ENCODE peak calls at places on chromosomes 6 and 20, in ten cellular contexts. One of them, this sample, is unnamed.

GRCh38 chr6:13404115-13404891 is 76.0 kb upstream of the TBC1D7 start:
- DNase-seq in epithelial cell of prostate: peak; percentile 33
- DNase-seq in NCI-H2171 treated with DMSO at 0.1 percent for 48 hours: no peak
- DNase-seq in choroid plexus epithelial cell: peak; percentile 71
- DNase-seq in neural crest cell: no peak
- DNase-seq in activated CD4-positive, alpha-beta T cell treated with anti-CD3 and anti-CD28 coated beads, Interleukin-2, amount 10 ng/mL, durations not matched to agents 7 days and 5 days: no peak
- DNase-seq in naive thymus-derived CD8-positive, alpha-beta T cell: no peak
- DNase-seq in NCI-H1105 treated with DMSO at 0.1 percent for 48 hours: no peak
- DNase-seq in hepatic stellate cell: peak; percentile 58
- DNase-seq in iris pigment epithelial cell: peak; percentile 77
- DNase-seq in this sample: no peak

GRCh38 chr20:34815636-34816035 is 9.8 kb downstream of the NCOA6 start:
- DNase-seq in epithelial cell of prostate: no peak
- DNase-seq in NCI-H2171 treated with DMSO at 0.1 percent for 48 hours: no peak
- DNase-seq in choroid plexus epithelial cell: no peak
- DNase-seq in neural crest cell: no peak
- DNase-seq in activated CD4-positive, alpha-beta T cell treated with anti-CD3 and anti-CD28 coated beads, Interleukin-2, amount 10 ng/mL, durations not matched to agents 7 days and 5 days: no peak
- DNase-seq in naive thymus-derived CD8-positive, alpha-beta T cell: no peak
- DNase-seq in NCI-H1105 treated with DMSO at 0.1 percent for 48 hours: no peak
- DNase-seq in hepatic stellate cell: no peak
- DNase-seq in iris pigment epithelial cell: no peak
- DNase-seq in this sample: no peak

GRCh38 chr20:36368400-36368799 is 62.3 kb downstream of the DLGAP4 start:
- DNase-seq in epithelial cell of prostate: no peak
- DNase-seq in NCI-H2171 treated with DMSO at 0.1 percent for 48 hours: no peak
- DNase-seq in choroid plexus epithelial cell: no peak
- DNase-seq in neural crest cell: no peak
- DNase-seq in activated CD4-positive, alpha-beta T cell treated with anti-CD3 and anti-CD28 coated beads, Interleukin-2, amount 10 ng/mL, durations not matched to agents 7 days and 5 days: no peak
- DNase-seq in naive thymus-derived CD8-positive, alpha-beta T cell: no peak
- DNase-seq in NCI-H1105 treated with DMSO at 0.1 percent for 48 hours: no peak
- DNase-seq in hepatic stellate cell: no peak
- DNase-seq in iris pigment epithelial cell: no peak
- DNase-seq in this sample: no peak

GRCh38 chr6:50925981-50926380 is 107.3 kb downstream of the TFAP2B start:
- DNase-seq in epithelial cell of prostate: no peak
- DNase-seq in NCI-H2171 treated with DMSO at 0.1 percent for 48 hours: no peak
- DNase-seq in choroid plexus epithelial cell: peak; percentile 28
- DNase-seq in neural crest cell: no peak
- DNase-seq in activated CD4-positive, alpha-beta T cell treated with anti-CD3 and anti-CD28 coated beads, Interleukin-2, amount 10 ng/mL, durations not matched to agents 7 days and 5 days: no peak
- DNase-seq in naive thymus-derived CD8-positive, alpha-beta T cell: no peak
- DNase-seq in NCI-H1105 treated with DMSO at 0.1 percent for 48 hours: no peak
- DNase-seq in hepatic stellate cell: no peak
- DNase-seq in iris pigment epithelial cell: peak; percentile 69
- DNase-seq in this sample: no peak

GRCh38 chr20:17972121-17972520 is 3.3 kb downstream of the MGME1 start:
- DNase-seq in epithelial cell of prostate: no peak
- DNase-seq in NCI-H2171 treated with DMSO at 0.1 percent for 48 hours: peak; percentile 29
- DNase-seq in choroid plexus epithelial cell: peak; percentile 60
- DNase-seq in neural crest cell: no peak
- DNase-seq in activated CD4-positive, alpha-beta T cell treated with anti-CD3 and anti-CD28 coated beads, Interleukin-2, amount 10 ng/mL, durations not matched to agents 7 days and 5 days: no peak
- DNase-seq in naive thymus-derived CD8-positive, alpha-beta T cell: no peak
- DNase-seq in NCI-H1105 treated with DMSO at 0.1 percent for 48 hours: peak; percentile 20
- DNase-seq in hepatic stellate cell: no peak
- DNase-seq in iris pigment epithelial cell: peak; percentile 45
- DNase-seq in this sample: no peak

GRCh38 chr6:63599243-63599642 is 27.0 kb downstream of the LOC128125822 start:
- DNase-seq in epithelial cell of prostate: no peak
- DNase-seq in NCI-H2171 treated with DMSO at 0.1 percent for 48 hours: no peak
- DNase-seq in choroid plexus epithelial cell: no peak
- DNase-seq in neural crest cell: no peak
- DNase-seq in activated CD4-positive, alpha-beta T cell treated with anti-CD3 and anti-CD28 coated beads, Interleukin-2, amount 10 ng/mL, durations not matched to agents 7 days and 5 days: no peak
- DNase-seq in naive thymus-derived CD8-positive, alpha-beta T cell: no peak
- DNase-seq in NCI-H1105 treated with DMSO at 0.1 percent for 48 hours: no peak
- DNase-seq in hepatic stellate cell: no peak
- DNase-seq in iris pigment epithelial cell: no peak
- DNase-seq in this sample: no peak

GRCh38 chr20:3728354-3728753 is 4.1 kb upstream of the HSPA12B start:
- DNase-seq in epithelial cell of prostate: no peak
- DNase-seq in NCI-H2171 treated with DMSO at 0.1 percent for 48 hours: no peak
- DNase-seq in choroid plexus epithelial cell: no peak
- DNase-seq in neural crest cell: no peak
- DNase-seq in activated CD4-positive, alpha-beta T cell treated with anti-CD3 and anti-CD28 coated beads, Interleukin-2, amount 10 ng/mL, durations not matched to agents 7 days and 5 days: no peak
- DNase-seq in naive thymus-derived CD8-positive, alpha-beta T cell: no peak
- DNase-seq in NCI-H1105 treated with DMSO at 0.1 percent for 48 hours: no peak
- DNase-seq in hepatic stellate cell: no peak
- DNase-seq in iris pigment epithelial cell: no peak
- DNase-seq in this sample: no peak

GRCh38 chr6:159095561-159096095 is 50.8 kb upstream of the TAGAP start:
- DNase-seq in epithelial cell of prostate: no peak
- DNase-seq in NCI-H2171 treated with DMSO at 0.1 percent for 48 hours: peak; percentile 21
- DNase-seq in choroid plexus epithelial cell: no peak
- DNase-seq in neural crest cell: no peak
- DNase-seq in activated CD4-positive, alpha-beta T cell treated with anti-CD3 and anti-CD28 coated beads, Interleukin-2, amount 10 ng/mL, durations not matched to agents 7 days and 5 days: no peak
- DNase-seq in naive thymus-derived CD8-positive, alpha-beta T cell: no peak
- DNase-seq in NCI-H1105 treated with DMSO at 0.1 percent for 48 hours: no peak
- DNase-seq in hepatic stellate cell: no peak
- DNase-seq in iris pigment epithelial cell: no peak
- DNase-seq in this sample: no peak

GRCh38 chr6:8017276-8017701 is 46.9 kb downstream of the BLOC1S5 start:
- DNase-seq in epithelial cell of prostate: no peak
- DNase-seq in NCI-H2171 treated with DMSO at 0.1 percent for 48 hours: no peak
- DNase-seq in choroid plexus epithelial cell: peak; percentile 53
- DNase-seq in neural crest cell: no peak
- DNase-seq in activated CD4-positive, alpha-beta T cell treated with anti-CD3 and anti-CD28 coated beads, Interleukin-2, amount 10 ng/mL, durations not matched to agents 7 days and 5 days: peak; percentile 29
- DNase-seq in naive thymus-derived CD8-positive, alpha-beta T cell: no peak
- DNase-seq in NCI-H1105 treated with DMSO at 0.1 percent for 48 hours: no peak
- DNase-seq in hepatic stellate cell: no peak
- DNase-seq in iris pigment epithelial cell: no peak
- DNase-seq in this sample: no peak

GRCh38 chr6:165055231-165055630 is 254.2 kb downstream of the C6orf118 start:
- DNase-seq in epithelial cell of prostate: no peak
- DNase-seq in NCI-H2171 treated with DMSO at 0.1 percent for 48 hours: no peak
- DNase-seq in choroid plexus epithelial cell: no peak
- DNase-seq in neural crest cell: no peak
- DNase-seq in activated CD4-positive, alpha-beta T cell treated with anti-CD3 and anti-CD28 coated beads, Interleukin-2, amount 10 ng/mL, durations not matched to agents 7 days and 5 days: no peak
- DNase-seq in naive thymus-derived CD8-positive, alpha-beta T cell: no peak
- DNase-seq in NCI-H1105 treated with DMSO at 0.1 percent for 48 hours: no peak
- DNase-seq in hepatic stellate cell: no peak
- DNase-seq in iris pigment epithelial cell: no peak
- DNase-seq in this sample: no peak

GRCh38 chr6:127300411-127300810 is 33.7 kb downstream of the RNF146 start:
- DNase-seq in epithelial cell of prostate: no peak
- DNase-seq in NCI-H2171 treated with DMSO at 0.1 percent for 48 hours: peak; percentile 56
- DNase-seq in choroid plexus epithelial cell: peak; percentile 83
- DNase-seq in neural crest cell: no peak
- DNase-seq in activated CD4-positive, alpha-beta T cell treated with anti-CD3 and anti-CD28 coated beads, Interleukin-2, amount 10 ng/mL, durations not matched to agents 7 days and 5 days: no peak
- DNase-seq in naive thymus-derived CD8-positive, alpha-beta T cell: no peak
- DNase-seq in NCI-H1105 treated with DMSO at 0.1 percent for 48 hours: no peak
- DNase-seq in hepatic stellate cell: peak; percentile 48
- DNase-seq in iris pigment epithelial cell: peak; percentile 88
- DNase-seq in this sample: no peak

GRCh38 chr6:30915591-30915946 is 1.5 kb downstream of the VARS2 start:
- DNase-seq in epithelial cell of prostate: no peak
- DNase-seq in NCI-H2171 treated with DMSO at 0.1 percent for 48 hours: peak; percentile 50
- DNase-seq in choroid plexus epithelial cell: peak; percentile 80
- DNase-seq in neural crest cell: peak; percentile 18
- DNase-seq in activated CD4-positive, alpha-beta T cell treated with anti-CD3 and anti-CD28 coated beads, Interleukin-2, amount 10 ng/mL, durations not matched to agents 7 days and 5 days: peak; percentile 42
- DNase-seq in naive thymus-derived CD8-positive, alpha-beta T cell: no peak
- DNase-seq in NCI-H1105 treated with DMSO at 0.1 percent for 48 hours: peak; percentile 44
- DNase-seq in hepatic stellate cell: peak; percentile 88
- DNase-seq in iris pigment epithelial cell: peak; percentile 67
- DNase-seq in this sample: peak; percentile 71

GRCh38 chr20:539848-540247 is 3.7 kb downstream of the CSNK2A1 start:
- DNase-seq in epithelial cell of prostate: no peak
- DNase-seq in NCI-H2171 treated with DMSO at 0.1 percent for 48 hours: no peak
- DNase-seq in choroid plexus epithelial cell: peak; percentile 72
- DNase-seq in neural crest cell: no peak
- DNase-seq in activated CD4-positive, alpha-beta T cell treated with anti-CD3 and anti-CD28 coated beads, Interleukin-2, amount 10 ng/mL, durations not matched to agents 7 days and 5 days: no peak
- DNase-seq in naive thymus-derived CD8-positive, alpha-beta T cell: no peak
- DNase-seq in NCI-H1105 treated with DMSO at 0.1 percent for 48 hours: no peak
- DNase-seq in hepatic stellate cell: peak; percentile 69
- DNase-seq in iris pigment epithelial cell: peak; percentile 74
- DNase-seq in this sample: no peak

GRCh38 chr6:11425876-11426275 is 111.7 kb upstream of the TMEM170B start:
- DNase-seq in epithelial cell of prostate: no peak
- DNase-seq in NCI-H2171 treated with DMSO at 0.1 percent for 48 hours: no peak
- DNase-seq in choroid plexus epithelial cell: no peak
- DNase-seq in neural crest cell: no peak
- DNase-seq in activated CD4-positive, alpha-beta T cell treated with anti-CD3 and anti-CD28 coated beads, Interleukin-2, amount 10 ng/mL, durations not matched to agents 7 days and 5 days: no peak
- DNase-seq in naive thymus-derived CD8-positive, alpha-beta T cell: no peak
- DNase-seq in NCI-H1105 treated with DMSO at 0.1 percent for 48 hours: no peak
- DNase-seq in hepatic stellate cell: no peak
- DNase-seq in iris pigment epithelial cell: no peak
- DNase-seq in this sample: no peak

GRCh38 chr6:24205020-24205492 is 79.0 kb downstream of the NRSN1 start:
- DNase-seq in epithelial cell of prostate: no peak
- DNase-seq in NCI-H2171 treated with DMSO at 0.1 percent for 48 hours: peak; percentile 85
- DNase-seq in choroid plexus epithelial cell: peak; percentile 66
- DNase-seq in neural crest cell: peak; percentile 40
- DNase-seq in activated CD4-positive, alpha-beta T cell treated with anti-CD3 and anti-CD28 coated beads, Interleukin-2, amount 10 ng/mL, durations not matched to agents 7 days and 5 days: peak; percentile 36
- DNase-seq in naive thymus-derived CD8-positive, alpha-beta T cell: no peak
- DNase-seq in NCI-H1105 treated with DMSO at 0.1 percent for 48 hours: peak; percentile 79
- DNase-seq in hepatic stellate cell: no peak
- DNase-seq in iris pigment epithelial cell: peak; percentile 40
- DNase-seq in this sample: peak; percentile 36

GRCh38 chr6:43608783-43609182 is 20.3 kb downstream of the GTPBP2 start:
- DNase-seq in epithelial cell of prostate: no peak
- DNase-seq in NCI-H2171 treated with DMSO at 0.1 percent for 48 hours: no peak
- DNase-seq in choroid plexus epithelial cell: no peak
- DNase-seq in neural crest cell: no peak
- DNase-seq in activated CD4-positive, alpha-beta T cell treated with anti-CD3 and anti-CD28 coated beads, Interleukin-2, amount 10 ng/mL, durations not matched to agents 7 days and 5 days: no peak
- DNase-seq in naive thymus-derived CD8-positive, alpha-beta T cell: no peak
- DNase-seq in NCI-H1105 treated with DMSO at 0.1 percent for 48 hours: no peak
- DNase-seq in hepatic stellate cell: no peak
- DNase-seq in iris pigment epithelial cell: no peak
- DNase-seq in this sample: no peak

GRCh38 chr6:52640916-52641315 is 30.0 kb upstream of the TMEM14A start:
- DNase-seq in epithelial cell of prostate: no peak
- DNase-seq in NCI-H2171 treated with DMSO at 0.1 percent for 48 hours: peak; percentile 46
- DNase-seq in choroid plexus epithelial cell: no peak
- DNase-seq in neural crest cell: no peak
- DNase-seq in activated CD4-positive, alpha-beta T cell treated with anti-CD3 and anti-CD28 coated beads, Interleukin-2, amount 10 ng/mL, durations not matched to agents 7 days and 5 days: no peak
- DNase-seq in naive thymus-derived CD8-positive, alpha-beta T cell: no peak
- DNase-seq in NCI-H1105 treated with DMSO at 0.1 percent for 48 hours: peak; percentile 30
- DNase-seq in hepatic stellate cell: no peak
- DNase-seq in iris pigment epithelial cell: no peak
- DNase-seq in this sample: no peak

GRCh38 chr20:47735412-47736400 is 49.6 kb downstream of the SULF2 start:
- DNase-seq in epithelial cell of prostate: no peak
- DNase-seq in NCI-H2171 treated with DMSO at 0.1 percent for 48 hours: no peak
- DNase-seq in choroid plexus epithelial cell: peak; percentile 37
- DNase-seq in neural crest cell: no peak
- DNase-seq in activated CD4-positive, alpha-beta T cell treated with anti-CD3 and anti-CD28 coated beads, Interleukin-2, amount 10 ng/mL, durations not matched to agents 7 days and 5 days: no peak
- DNase-seq in naive thymus-derived CD8-positive, alpha-beta T cell: no peak
- DNase-seq in NCI-H1105 treated with DMSO at 0.1 percent for 48 hours: no peak
- DNase-seq in hepatic stellate cell: no peak
- DNase-seq in iris pigment epithelial cell: peak; percentile 82
- DNase-seq in this sample: no peak

GRCh38 chr6:38604700-38605099 is 35.0 kb downstream of the BTBD9 start:
- DNase-seq in epithelial cell of prostate: no peak
- DNase-seq in NCI-H2171 treated with DMSO at 0.1 percent for 48 hours: no peak
- DNase-seq in choroid plexus epithelial cell: peak; percentile 65
- DNase-seq in neural crest cell: no peak
- DNase-seq in activated CD4-positive, alpha-beta T cell treated with anti-CD3 and anti-CD28 coated beads, Interleukin-2, amount 10 ng/mL, durations not matched to agents 7 days and 5 days: no peak
- DNase-seq in naive thymus-derived CD8-positive, alpha-beta T cell: no peak
- DNase-seq in NCI-H1105 treated with DMSO at 0.1 percent for 48 hours: peak; percentile 6
- DNase-seq in hepatic stellate cell: no peak
- DNase-seq in iris pigment epithelial cell: peak; percentile 59
- DNase-seq in this sample: no peak

GRCh38 chr6:33758807-33759206 is 12.1 kb upstream of the IP6K3 start:
- DNase-seq in epithelial cell of prostate: no peak
- DNase-seq in NCI-H2171 treated with DMSO at 0.1 percent for 48 hours: no peak
- DNase-seq in choroid plexus epithelial cell: no peak
- DNase-seq in neural crest cell: no peak
- DNase-seq in activated CD4-positive, alpha-beta T cell treated with anti-CD3 and anti-CD28 coated beads, Interleukin-2, amount 10 ng/mL, durations not matched to agents 7 days and 5 days: no peak
- DNase-seq in naive thymus-derived CD8-positive, alpha-beta T cell: no peak
- DNase-seq in NCI-H1105 treated with DMSO at 0.1 percent for 48 hours: no peak
- DNase-seq in hepatic stellate cell: no peak
- DNase-seq in iris pigment epithelial cell: peak; percentile 12
- DNase-seq in this sample: no peak

GRCh38 chr20:14580426-14581074 is 243.1 kb upstream of the FLRT3 start:
- DNase-seq in epithelial cell of prostate: no peak
- DNase-seq in NCI-H2171 treated with DMSO at 0.1 percent for 48 hours: peak; percentile 91
- DNase-seq in choroid plexus epithelial cell: no peak
- DNase-seq in neural crest cell: no peak
- DNase-seq in activated CD4-positive, alpha-beta T cell treated with anti-CD3 and anti-CD28 coated beads, Interleukin-2, amount 10 ng/mL, durations not matched to agents 7 days and 5 days: no peak
- DNase-seq in naive thymus-derived CD8-positive, alpha-beta T cell: no peak
- DNase-seq in NCI-H1105 treated with DMSO at 0.1 percent for 48 hours: peak; percentile 65
- DNase-seq in hepatic stellate cell: no peak
- DNase-seq in iris pigment epithelial cell: no peak
- DNase-seq in this sample: no peak

GRCh38 chr6:43842231-43842794 is 72.3 kb downstream of the VEGFA start:
- DNase-seq in epithelial cell of prostate: no peak
- DNase-seq in NCI-H2171 treated with DMSO at 0.1 percent for 48 hours: no peak
- DNase-seq in choroid plexus epithelial cell: no peak
- DNase-seq in neural crest cell: no peak
- DNase-seq in activated CD4-positive, alpha-beta T cell treated with anti-CD3 and anti-CD28 coated beads, Interleukin-2, amount 10 ng/mL, durations not matched to agents 7 days and 5 days: no peak
- DNase-seq in naive thymus-derived CD8-positive, alpha-beta T cell: no peak
- DNase-seq in NCI-H1105 treated with DMSO at 0.1 percent for 48 hours: no peak
- DNase-seq in hepatic stellate cell: no peak
- DNase-seq in iris pigment epithelial cell: peak; percentile 27
- DNase-seq in this sample: no peak

GRCh38 chr20:19764207-19764606 is 6.1 kb downstream of the RIN2 start:
- DNase-seq in epithelial cell of prostate: no peak
- DNase-seq in NCI-H2171 treated with DMSO at 0.1 percent for 48 hours: peak; percentile 61
- DNase-seq in choroid plexus epithelial cell: no peak
- DNase-seq in neural crest cell: no peak
- DNase-seq in activated CD4-positive, alpha-beta T cell treated with anti-CD3 and anti-CD28 coated beads, Interleukin-2, amount 10 ng/mL, durations not matched to agents 7 days and 5 days: no peak
- DNase-seq in naive thymus-derived CD8-positive, alpha-beta T cell: no peak
- DNase-seq in NCI-H1105 treated with DMSO at 0.1 percent for 48 hours: no peak
- DNase-seq in hepatic stellate cell: no peak
- DNase-seq in iris pigment epithelial cell: peak; percentile 15
- DNase-seq in this sample: no peak

GRCh38 chr20:63159826-63160640 is 55.9 kb downstream of the YTHDF1 start:
- DNase-seq in epithelial cell of prostate: no peak
- DNase-seq in NCI-H2171 treated with DMSO at 0.1 percent for 48 hours: no peak
- DNase-seq in choroid plexus epithelial cell: no peak
- DNase-seq in neural crest cell: no peak
- DNase-seq in activated CD4-positive, alpha-beta T cell treated with anti-CD3 and anti-CD28 coated beads, Interleukin-2, amount 10 ng/mL, durations not matched to agents 7 days and 5 days: no peak
- DNase-seq in naive thymus-derived CD8-positive, alpha-beta T cell: no peak
- DNase-seq in NCI-H1105 treated with DMSO at 0.1 percent for 48 hours: no peak
- DNase-seq in hepatic stellate cell: no peak
- DNase-seq in iris pigment epithelial cell: no peak
- DNase-seq in this sample: no peak

This sample was measured in HEK293T.